ENCODE peak calls at places on chromosome 10, in six cellular contexts. J is H9, T is H1, C is neuronal stem cell, Q is IMR-90, G is mesenchymal stem cell. F is an unnamed sample.
A peak's percentile ranks its signal among the peaks of the same experiment; 100 is the strongest.

GRCh38 chr10:123804716-123805115 is 86.9 kb downstream of the CPXM2 start:
- DNase-seq in J (no peak), Q (no peak), G (no peak), C (no peak), T (no peak), F (no peak)

GRCh38 chr10:63708421-63708820 is 187.2 kb downstream of the REEP3 start:
- DNase-seq in Q (no peak), C (no peak), G (no peak), T (no peak), J (no peak), F (no peak)

GRCh38 chr10:49598164-49598856 is 11.8 kb upstream of the SLC18A3 start:
- DNase-seq in C (no peak), T (no peak), Q (no peak), G (no peak), J (no peak), F (no peak)

GRCh38 chr10:26460736-26461135 is 22.6 kb downstream of the APBB1IP start:
- DNase-seq in G (no peak), C (no peak), T (no peak), Q (no peak), J (no peak), F (no peak)

GRCh38 chr10:102918817-102919236 is 733 bp downstream of the CNNM2 start:
- DNase-seq in T (no peak), C (no peak), Q (no peak), J (no peak), G (no peak), F (no peak)

GRCh38 chr10:43731486-43731885 is 82.8 kb upstream of the ZNF32 start:
- DNase-seq in Q (no peak), J (no peak), C (no peak), T (no peak), G (no peak), F (no peak)

GRCh38 chr10:86686972-86687371 is 18.7 kb downstream of the LDB3 start:
- DNase-seq in J (no peak), G (no peak), Q (no peak), C (no peak), T (no peak), F (no peak)

GRCh38 chr10:45673074-45673628 is 579 bp upstream of the ZFAND4 start:
- DNase-seq in C (no peak), T (no peak), Q (no peak), G (no peak), J (no peak), F (no peak)

GRCh38 chr10:61606971-61607907 is 55.5 kb upstream of the CABCOCO1 start:
- DNase-seq in T (no peak), G (no peak), Q (no peak), C (no peak), J (no peak), F (peak; percentile 53)

GRCh38 chr10:100894033-100894432 is 18.7 kb upstream of the SLF2 start:
- DNase-seq in C (no peak), G (no peak), J (no peak), T (peak; percentile 16), Q (no peak), F (no peak)

GRCh38 chr10:29618341-29619171 is 16.2 kb downstream of the SVIL start:
- DNase-seq in T (no peak), G (peak; percentile 89), J (no peak), C (no peak), Q (peak; percentile 45), F (peak; percentile 88)

GRCh38 chr10:59222788-59223187 is 46.3 kb downstream of the PHYHIPL start:
- DNase-seq in Q (peak; percentile 5), G (no peak), J (no peak), T (no peak), C (no peak), F (no peak)

GRCh38 chr10:26290236-26290635 is 73.7 kb downstream of the GAD2 start:
- DNase-seq in Q (no peak), C (no peak), G (no peak), J (no peak), T (no peak), F (peak; percentile 82)

GRCh38 chr10:119701861-119702260 is 24.0 kb upstream of the INPP5F start:
- DNase-seq in G (no peak), C (no peak), Q (peak; percentile 48), T (no peak), J (no peak), F (no peak)

GRCh38 chr10:119702482-119703041 is 23.3 kb upstream of the INPP5F start:
- DNase-seq in C (no peak), J (no peak), Q (no peak), T (no peak), G (no peak), F (no peak)

GRCh38 chr10:119703903-119704508 is 21.8 kb upstream of the INPP5F start:
- DNase-seq in Q (no peak), G (no peak), C (no peak), T (no peak), J (no peak), F (no peak)

GRCh38 chr10:119705434-119705831 is 20.4 kb upstream of the INPP5F start:
- DNase-seq in T (no peak), C (no peak), J (no peak), Q (no peak), G (no peak), F (no peak)

DNA sequence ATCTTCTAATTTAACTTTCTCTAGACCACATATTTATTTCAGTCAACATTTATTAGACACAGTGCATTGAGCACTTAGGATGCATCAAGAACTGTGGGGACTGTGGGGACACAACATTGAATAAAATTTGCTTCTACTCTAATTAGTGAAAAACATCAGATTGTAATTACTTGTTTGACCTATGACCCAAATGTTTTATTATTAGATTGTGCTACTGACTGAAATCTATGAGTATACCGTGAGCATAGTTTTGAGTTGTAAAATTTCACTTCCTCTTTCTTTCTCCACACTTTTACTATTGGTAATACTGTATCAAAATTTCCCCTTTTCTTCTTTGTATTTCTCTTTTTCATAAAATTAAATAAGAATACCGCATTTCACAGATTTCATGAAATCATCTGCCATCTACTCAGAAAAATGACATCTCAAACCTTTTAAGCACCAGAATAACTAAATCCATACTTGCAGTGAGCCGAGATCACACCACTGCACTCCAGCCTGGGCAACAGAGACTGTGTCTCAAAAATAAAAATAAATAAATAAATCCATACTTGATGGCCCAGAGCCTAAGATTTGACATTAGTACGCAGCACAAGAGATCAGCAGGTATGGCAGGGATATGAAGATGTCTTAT is 25.4 kb upstream of the INPP5F start:
- DNase-seq in J (no peak), T (no peak), G (no peak), Q (no peak), C (no peak), F (no peak)
- H2BK5ac ChIP-seq in J (no peak overlapping the region), T (no peak overlapping the region), G (no peak overlapping the region), Q (no peak overlapping the region), C (no peak overlapping the region), F (no peak overlapping the region)

GRCh38 chr10:126842356-126842755 is 62.9 kb upstream of the DOCK1 start:
- DNase-seq in G (no peak), J (no peak), T (no peak), C (no peak), Q (no peak), F (no peak)
- H3K18ac ChIP-seq in G (no peak overlapping the region), J (no peak overlapping the region), T (peak overlapping the region; percentile 27), C (peak overlapping the region; percentile 59), Q (no peak overlapping the region), F (no peak overlapping the region)

GRCh38 chr10:131857156-131858117 is 43.4 kb upstream of the PPP2R2D start:
- DNase-seq in C (no peak), J (peak; percentile 25), G (no peak), Q (no peak), T (no peak), F (no peak)

GRCh38 chr10:131856441-131857094 is 44.2 kb upstream of the PPP2R2D start:
- DNase-seq in J (peak; percentile 18), T (no peak), G (no peak), Q (no peak), C (no peak), F (no peak)

GRCh38 chr10:131854579-131855335 is 46.1 kb upstream of the PPP2R2D start:
- DNase-seq in C (no peak), T (no peak), G (no peak), J (peak; percentile 28), Q (no peak), F (no peak)

GRCh38 chr10:131855396-131855762 is 45.4 kb upstream of the PPP2R2D start:
- DNase-seq in G (no peak), J (no peak), Q (no peak), T (no peak), C (no peak), F (no peak)

DNA sequence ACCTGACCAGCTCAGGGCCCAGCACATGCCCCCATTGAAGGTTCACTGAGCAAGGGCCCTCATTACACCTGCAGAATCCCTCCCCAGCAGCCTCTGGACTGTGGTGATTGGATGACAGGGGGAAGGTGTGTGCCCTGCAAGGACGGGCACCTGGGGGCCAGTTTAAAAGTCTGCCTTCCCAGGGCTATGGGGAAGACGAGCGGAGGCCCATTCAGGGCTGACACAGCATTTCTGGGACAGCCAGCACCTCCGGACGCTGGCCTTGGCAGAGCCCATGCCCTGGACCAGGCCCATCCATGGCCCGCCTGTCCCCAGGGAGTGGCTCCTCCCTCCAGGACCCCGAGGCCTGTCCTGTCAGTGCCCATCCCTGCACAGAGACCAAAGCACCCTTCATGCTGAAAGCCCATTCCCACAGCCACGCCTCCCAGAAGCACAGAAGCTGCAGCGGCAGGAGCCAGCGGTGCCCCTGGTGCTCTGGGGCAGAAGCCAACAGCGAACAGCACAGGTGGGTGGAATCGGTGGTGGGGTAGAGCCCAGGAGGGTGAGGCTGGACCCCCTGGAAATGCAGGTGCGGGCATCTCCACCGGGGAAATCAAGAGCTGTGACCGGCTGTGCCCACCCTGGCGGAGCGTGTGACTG is 44.9 kb upstream of the PPP2R2D start:
- DNase-seq in Q (no peak), C (no peak), J (peak; percentile 17), T (no peak), G (no peak), F (no peak)
- H3K14ac ChIP-seq in Q (no peak overlapping the region), C (no peak overlapping the region), J (no peak overlapping the region), T (no peak overlapping the region), G (no peak overlapping the region), F (no peak overlapping the region)

GRCh38 chr10:113854757-113855626 is 531 bp downstream of the NHLRC2 start:
- DNase-seq in Q (peak; percentile 28), J (peak; percentile 51), G (peak; percentile 81), C (no peak), T (peak; percentile 79), F (peak; percentile 61)

GRCh38 chr10:113856563-113856962 is 2.1 kb downstream of the NHLRC2 start:
- DNase-seq in G (peak; percentile 17), J (no peak), Q (no peak), T (no peak), C (no peak), F (no peak)

GRCh38 chr10:113853577-113854018 is 284 bp downstream of the DCLRE1A start:
- DNase-seq in T (no peak), G (peak; percentile 31), Q (peak; percentile 6), J (no peak), C (peak; percentile 14), F (peak; percentile 17)

GRCh38 chr10:113857210-113857609 is 2.7 kb downstream of the NHLRC2 start:
- DNase-seq in C (no peak), J (no peak), T (no peak), Q (no peak), G (no peak), F (no peak)

DNA sequence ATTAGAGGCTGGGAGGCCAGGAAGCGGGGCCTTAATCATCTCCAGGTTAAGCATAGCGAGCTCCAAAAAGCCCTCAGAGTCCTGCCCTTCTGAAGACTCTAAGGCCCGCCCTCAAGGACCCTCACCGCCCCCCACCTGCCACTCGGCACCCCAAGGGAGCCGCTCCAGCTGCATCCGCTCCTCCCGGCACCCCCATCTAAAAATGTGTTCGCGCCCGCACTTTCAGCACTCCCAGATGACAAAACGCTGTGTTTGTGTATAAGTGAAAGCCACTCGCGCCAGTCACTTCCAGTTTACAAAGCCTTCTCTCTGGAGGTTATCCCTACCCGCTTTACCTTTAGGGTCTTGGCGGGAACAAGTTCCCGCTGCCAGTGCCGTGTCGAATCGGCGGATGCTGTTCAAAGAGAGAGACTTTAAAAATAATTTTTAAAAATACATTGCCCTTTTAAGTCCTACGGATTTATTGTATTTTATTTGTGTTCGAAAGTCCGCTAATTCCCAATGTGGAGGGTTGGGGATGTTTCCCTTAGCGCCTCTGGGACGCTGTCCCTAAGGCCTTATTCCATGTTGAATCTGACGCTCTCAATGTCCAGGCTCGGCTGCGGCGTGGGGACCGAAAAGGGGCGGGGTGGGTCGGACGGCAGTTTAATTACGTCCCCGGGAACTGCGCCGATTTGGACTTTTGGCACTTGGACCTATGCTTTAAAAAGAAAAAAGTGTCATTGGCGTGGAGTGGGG is at the start of the genes DCLRE1A and NHLRC2:
- DNase-seq in Q (peak; percentile 75), C (peak; percentile 83), T (peak; percentile 82), G (peak; percentile 89), J (peak; percentile 74), F (peak; percentile 82)
- H2BK5ac ChIP-seq in Q (peak within 1 kb of the TSS; percentile 89), C (peak within 1 kb of the TSS; percentile 96), T (peak within 1 kb of the TSS; percentile 99), G (peak within 1 kb of the TSS; percentile 96), J (peak within 1 kb of the TSS; percentile 90), F (peak within 1 kb of the TSS; percentile 77)

F was measured in trophoblast cell.